ENCODE peak calls at places on chromosomes 3 and 15, in eight cellular contexts. T, O, I, Z, F, K, Q and S are unnamed samples.

GRCh38 chr3:111244760-111245159 is 173.1 kb downstream of the NECTIN3 start:
- DNase-seq in Z (no peak), T (no peak), Q (no peak), I (no peak), O (no peak), F (peak; percentile 3), K (no peak), S (peak; percentile 9)

GRCh38 chr3:52533623-52534280 is at the start of gene NT5DC2:
- DNase-seq in O (peak; percentile 61), Z (peak; percentile 51), F (peak; percentile 78), Q (peak; percentile 99), K (peak; percentile 43), T (peak; percentile 36), I (peak; percentile 21), S (peak; percentile 80)

GRCh38 chr3:178325330-178325729 is 210.9 kb upstream of the KCNMB2 start:
- DNase-seq in F (peak; percentile 76), K (no peak), I (peak; percentile 49), Z (peak; percentile 65), T (no peak), O (no peak), Q (no peak), S (peak; percentile 43)

GRCh38 chr3:21718943-21719591 is 31.9 kb downstream of the ZNF385D start:
- DNase-seq in Z (no peak), F (no peak), K (no peak), I (no peak), T (no peak), Q (no peak), O (no peak), S (no peak)

GRCh38 chr3:156981005-156981404 is 154.9 kb downstream of the LEKR1 start:
- DNase-seq in T (no peak), Q (no peak), I (no peak), Z (peak; percentile 19), F (no peak), K (no peak), O (no peak), S (peak; percentile 3)

GRCh38 chr15:85493258-85493657 is 112.9 kb downstream of the AKAP13 start:
- DNase-seq in Q (no peak), O (no peak), F (no peak), I (no peak), T (no peak), K (no peak), Z (no peak), S (no peak)

GRCh38 chr3:83913381-83913780 is 1045.4 kb upstream of the CADM2 start:
- DNase-seq in F (no peak), T (no peak), I (no peak), K (no peak), O (no peak), Z (no peak), Q (no peak), S (no peak)

GRCh38 chr3:172369590-172370259 is 78.5 kb downstream of the GHSR start:
- DNase-seq in T (no peak), Z (no peak), O (no peak), Q (no peak), F (no peak), I (no peak), K (no peak), S (no peak)

GRCh38 chr15:98904466-98905048 is 103.0 kb downstream of the PGPEP1L start:
- DNase-seq in T (no peak), F (peak; percentile 54), Z (peak; percentile 80), Q (peak; percentile 81), K (no peak), I (peak; percentile 64), O (no peak), S (peak; percentile 68)

GRCh38 chr3:172258616-172259015 is 189.6 kb downstream of the GHSR start:
- DNase-seq in Z (peak; percentile 30), Q (no peak), I (no peak), O (no peak), T (no peak), K (no peak), F (peak; percentile 41), S (no peak)

GRCh38 chr15:64466408-64467116 is 6.2 kb downstream of the ZNF609 start:
- DNase-seq in Q (peak; percentile 22), O (no peak), T (no peak), F (no peak), K (no peak), I (peak; percentile 76), Z (no peak), S (no peak)

GRCh38 chr15:89662893-89663673 is 7.8 kb upstream of the KIF7 start:
- DNase-seq in K (no peak), T (no peak), Q (peak; percentile 59), F (peak; percentile 98), O (no peak), I (no peak), Z (peak; percentile 94), S (peak; percentile 97)

GRCh38 chr3:102533784-102534183 is 99.0 kb downstream of the ZPLD1 start:
- DNase-seq in Z (no peak), T (no peak), Q (no peak), F (no peak), O (no peak), I (no peak), K (no peak), S (no peak)

GRCh38 chr15:69463182-69463756 is 10.7 kb downstream of the RPLP1 start:
- DNase-seq in O (no peak), Q (no peak), K (no peak), I (no peak), T (no peak), Z (no peak), F (no peak), S (no peak)

GRCh38 chr3:132134611-132135010 is 99.8 kb upstream of the CPNE4 start:
- DNase-seq in Q (no peak), Z (peak; percentile 92), K (no peak), T (no peak), F (peak; percentile 79), I (no peak), O (no peak), S (peak; percentile 85)

GRCh38 chr3:53822331-53822741 is 23.9 kb downstream of the CHDH start:
- DNase-seq in I (no peak), T (no peak), F (no peak), Q (no peak), O (no peak), K (no peak), Z (no peak), S (no peak)

GRCh38 chr3:195873971-195874370 is 34.4 kb downstream of the TNK2 start:
- DNase-seq in F (peak; percentile 23), Z (peak; percentile 41), O (no peak), K (no peak), T (no peak), I (no peak), Q (peak; percentile 75), S (peak; percentile 63)

GRCh38 chr3:116186128-116186527 is 259.2 kb downstream of the LSAMP start:
- DNase-seq in Q (no peak), O (no peak), T (no peak), I (no peak), Z (no peak), K (no peak), F (no peak), S (no peak)

GRCh38 chr15:70125605-70126004 is 27.9 kb upstream of the TLE3 start:
- DNase-seq in T (no peak), Q (no peak), F (no peak), Z (no peak), K (peak; percentile 37), O (no peak), I (no peak), S (no peak)